ENCODE peak calls at places on chromosomes 7 and 10, in eight cellular contexts. S is H4; W is GDM1; B is HFF-Myc; C is stimulated activated CD4-positive, alpha-beta T cell treated with anti-CD3 and anti-CD28 coated beads, Interleukin-1b, Interleukin-23, amount 100 ng/mL, for 4 hours; K is stimulated activated CD8-positive, alpha-beta memory T cell treated with anti-CD3 and anti-CD28 coated beads, Interleukin-12 subunit alpha, Interleukin-12 subunit beta, amount 100 ng/mL, for 1 hour; P is nephron progenitor cell; U is fibroblast of mammary gland. L is an unnamed sample.

GRCh38 chr10:119441151-119441821 is 101.2 kb downstream of the RGS10 start:
- DNase-seq in S (no peak), W (no peak), B (peak), C (no peak), K (no peak), P (no peak), U (peak), L (no peak)

GRCh38 chr10:15737635-15738034 is 17.9 kb upstream of the ITGA8 start:
- DNase-seq in S (no peak), W (no peak), B (no peak), C (no peak), K (no peak), P (no peak), U (peak), L (no peak)

GRCh38 chr10:99341860-99342517 is 12.8 kb downstream of the CNNM1 start:
- DNase-seq in S (peak), W (no peak), B (no peak), C (no peak), K (no peak), P (no peak), U (peak), L (no peak)

GRCh38 chr10:132459252-132460028 is 62.4 kb downstream of the PWWP2B start:
- DNase-seq in S (no peak), W (no peak), B (no peak), C (no peak), K (no peak), P (peak), U (no peak), L (no peak)

GRCh38 chr10:131851332-131851731 is 49.5 kb upstream of the PPP2R2D start:
- DNase-seq in S (no peak), W (no peak), B (no peak), C (no peak), K (no peak), P (no peak), U (no peak), L (no peak)

GRCh38 chr10:102752934-102753664 is 9.4 kb downstream of the WBP1L start:
- DNase-seq in S (peak), W (no peak), B (no peak), C (no peak), K (no peak), P (no peak), U (peak), L (peak)

GRCh38 chr10:109668137-109668536 is 255.2 kb downstream of the XPNPEP1 start:
- DNase-seq in S (no peak), W (no peak), B (no peak), C (no peak), K (no peak), P (no peak), U (no peak), L (no peak)

GRCh38 chr10:71703577-71703976 is 16.0 kb downstream of the C10orf105 start:
- DNase-seq in S (no peak), W (no peak), B (no peak), C (no peak), K (no peak), P (no peak), U (no peak), L (no peak)

GRCh38 chr7:22896917-22897316 is 74.3 kb upstream of the TOMM7 start:
- DNase-seq in S (no peak), W (no peak), B (no peak), C (no peak), K (no peak), P (no peak), U (no peak), L (no peak)

GRCh38 chr7:2452074-2452507 is 24.1 kb downstream of the GRIFIN start:
- DNase-seq in S (no peak), W (no peak), B (no peak), C (no peak), K (no peak), P (no peak), U (no peak), L (peak)

GRCh38 chr10:119686465-119687191 is 35.4 kb downstream of the BAG3 start:
- DNase-seq in S (peak), W (peak), B (no peak), C (peak), K (peak), P (peak), U (peak), L (peak)

L was measured in GF-D8.